ENCODE peak calls at places on chromosomes 5 and 9, in four cellular contexts. X, Z, J and U are unnamed samples.

GRCh38 chr9:128412120-128412790 is 8.4 kb upstream of the CERCAM start:
- DNase-seq in X (no peak), Z (no peak), J (peak; percentile 64), U (peak; percentile 51)

GRCh38 chr5:107483196-107483595 is 187.5 kb downstream of the EFNA5 start:
- DNase-seq in X (no peak), Z (no peak), J (no peak), U (no peak)

GRCh38 chr5:143572671-143573070 is 169.2 kb upstream of the NR3C1 start:
- DNase-seq in X (no peak), Z (no peak), J (no peak), U (no peak)

GRCh38 chr9:93154293-93154903 is 20.3 kb upstream of the NINJ1 start:
- DNase-seq in X (no peak), Z (peak; percentile 27), J (peak; percentile 45), U (no peak)

GRCh38 chr9:96137666-96138429 is 164.1 kb downstream of the HSD17B3 start:
- DNase-seq in X (no peak), Z (no peak), J (no peak), U (no peak)

GRCh38 chr5:28370896-28371295 is 1332.5 kb upstream of the CDH9 start:
- DNase-seq in X (no peak), Z (no peak), J (no peak), U (no peak)

GRCh38 chr9:126471084-126471611 is 142.6 kb upstream of the LMX1B start:
- DNase-seq in X (peak; percentile 65), Z (no peak), J (peak; percentile 66), U (peak; percentile 31)

GRCh38 chr5:142399899-142400298 is 75.1 kb upstream of the SPRY4 start:
- DNase-seq in X (no peak), Z (no peak), J (no peak), U (no peak)